ENCODE peak calls at places on chromosomes 3 and 15, in eight cellular contexts. D, R, L, E, Y, Z, J and C are unnamed samples.

GRCh38 chr3:47772788-47773187 is 8.9 kb downstream of the SMARCC1 start:
- DNase-seq in E (no peak), D (no peak), R (no peak), J (no peak), Z (no peak), Y (no peak), L (no peak), C (no peak)

GRCh38 chr3:42503251-42503924 is 945 bp downstream of the VIPR1 start:
- DNase-seq in L (no peak), Z (no peak), E (no peak), J (no peak), Y (no peak), D (no peak), R (no peak), C (no peak)

GRCh38 chr3:169379496-169380121 is 283.9 kb downstream of the MECOM start:
- DNase-seq in D (no peak), E (no peak), L (no peak), R (peak), Y (no peak), Z (no peak), J (no peak), C (no peak)

GRCh38 chr3:127747751-127748521 is 74.4 kb downstream of the MGLL start:
- DNase-seq in J (peak), E (peak), Z (no peak), R (peak), D (peak), L (peak), Y (peak), C (peak)

GRCh38 chr15:34914316-34914715 is 55.2 kb downstream of the AQR start:
- DNase-seq in Z (no peak), L (no peak), D (no peak), R (no peak), Y (no peak), J (no peak), E (no peak), C (no peak)

GRCh38 chr3:119104031-119104430 is 41.9 kb upstream of the TEX55 start:
- DNase-seq in D (no peak), E (no peak), Z (no peak), Y (no peak), R (no peak), J (no peak), L (no peak), C (no peak)

GRCh38 chr3:117788086-117788485 is 1078.5 kb downstream of the TUSC7 start:
- DNase-seq in E (peak), Y (no peak), L (peak), Z (no peak), D (no peak), R (no peak), J (peak), C (peak)

GRCh38 chr15:51801391-51801835 is 28.0 kb upstream of the TMOD3 start:
- DNase-seq in D (peak), E (no peak), Y (peak), J (no peak), Z (no peak), L (peak), R (peak), C (no peak)

GRCh38 chr3:56926513-56927282 is 124.9 kb upstream of the ARHGEF3 start:
- DNase-seq in L (peak), Y (no peak), E (no peak), R (no peak), D (peak), J (no peak), Z (no peak), C (no peak)

GRCh38 chr3:188584162-188584529 is 430.2 kb downstream of the LPP start:
- DNase-seq in R (peak), Y (no peak), D (peak), Z (no peak), J (peak), E (peak), L (peak), C (no peak)

GRCh38 chr3:162170581-162170980 is 674.0 kb downstream of the OTOL1 start:
- DNase-seq in Y (no peak), L (no peak), J (no peak), R (no peak), E (no peak), D (peak), Z (no peak), C (no peak)